ENCODE peak calls at places on chromosome 3, in seven cellular contexts. C is upper lobe of right lung, K is OCI-LY7, O is NT2/D1, N is PC-3, Y is psoas muscle, U is foreskin fibroblast. H is an unnamed sample.

GRCh38 chr3:64023861-64024223 is 548 bp upstream of the PSMD6 start:
- DNase-seq in C (no peak), K (peak; percentile 8), O (no peak), N (no peak), Y (no peak), U (no peak), H (no peak)

GRCh38 chr3:76369170-76369569 is 583.8 kb upstream of the ZNF717 start:
- DNase-seq in C (no peak), K (no peak), O (no peak), N (peak; percentile 46), Y (no peak), U (peak; percentile 43), H (no peak)

GRCh38 chr3:134463676-134464611 is 21.8 kb downstream of the ANAPC13 start:
- DNase-seq in C (no peak), K (no peak), O (peak; percentile 96), N (no peak), Y (peak; percentile 86), U (peak; percentile 90), H (peak; percentile 99)

GRCh38 chr3:143166376-143166775 is 46.8 kb downstream of the CHST2 start:
- DNase-seq in C (no peak), K (no peak), O (no peak), N (peak; percentile 27), Y (no peak), U (no peak), H (no peak)

GRCh38 chr3:138833908-138834358 is 795 bp downstream of the PIK3CB start:
- DNase-seq in C (no peak), K (no peak), O (no peak), N (no peak), Y (peak; percentile 74), U (peak; percentile 57), H (no peak)

GRCh38 chr3:172334743-172335142 is 113.5 kb downstream of the GHSR start:
- DNase-seq in C (no peak), K (no peak), O (no peak), N (no peak), Y (no peak), U (no peak), H (no peak)

GRCh38 chr3:72970942-72971341 is 25.7 kb upstream of the PPP4R2 start:
- DNase-seq in C (no peak), K (no peak), O (no peak), N (no peak), Y (no peak), U (no peak), H (no peak)

GRCh38 chr3:170383567-170383966 is 26.1 kb downstream of the SKIL start:
- DNase-seq in C (no peak), K (no peak), O (no peak), N (no peak), Y (no peak), U (peak; percentile 72), H (no peak)

GRCh38 chr3:106797461-106797860 is 579.8 kb upstream of the CCDC54 start:
- DNase-seq in C (no peak), K (no peak), O (no peak), N (no peak), Y (no peak), U (no peak), H (no peak)

GRCh38 chr3:148631124-148631903 is 66.4 kb upstream of the AGTR1 start:
- DNase-seq in C (no peak), K (no peak), O (peak; percentile 32), N (no peak), Y (no peak), U (no peak), H (no peak)

GRCh38 chr3:44712455-44713075 is at the start of gene ZNF502:
- DNase-seq in C (peak; percentile 91), K (no peak), O (peak; percentile 86), N (no peak), Y (peak; percentile 94), U (peak; percentile 96), H (peak; percentile 74)

GRCh38 chr3:169118666-169119370 is 544.7 kb downstream of the MECOM start:
- DNase-seq in C (no peak), K (no peak), O (no peak), N (no peak), Y (no peak), U (peak; percentile 73), H (peak; percentile 22)

GRCh38 chr3:29919551-29919950 is 638.7 kb downstream of the RBMS3 start:
- DNase-seq in C (no peak), K (no peak), O (no peak), N (no peak), Y (no peak), U (no peak), H (no peak)

GRCh38 chr3:153852355-153852754 is 268.8 kb upstream of the ARHGEF26 start:
- DNase-seq in C (no peak), K (no peak), O (no peak), N (no peak), Y (no peak), U (no peak), H (no peak)

GRCh38 chr3:164673738-164674137 is 404.6 kb downstream of the SI start:
- DNase-seq in C (no peak), K (no peak), O (no peak), N (peak; percentile 16), Y (no peak), U (no peak), H (no peak)

GRCh38 chr3:99859855-99860254 is 42.2 kb downstream of the CMSS1 start:
- DNase-seq in C (no peak), K (no peak), O (no peak), N (peak; percentile 93), Y (no peak), U (peak; percentile 91), H (peak; percentile 56)

GRCh38 chr3:130699765-130700164 is 46.9 kb downstream of the PIK3R4 start:
- DNase-seq in C (no peak), K (peak; percentile 38), O (no peak), N (peak; percentile 58), Y (no peak), U (peak; percentile 57), H (no peak)

GRCh38 chr3:65338571-65338970 is 650.8 kb upstream of the ADAMTS9 start:
- DNase-seq in C (no peak), K (no peak), O (no peak), N (peak; percentile 2), Y (no peak), U (peak; percentile 57), H (no peak)

GRCh38 chr3:42264399-42265058 is 1.5 kb downstream of the CCK start:
- DNase-seq in C (peak; percentile 74), K (no peak), O (no peak), N (no peak), Y (peak; percentile 73), U (peak; percentile 85), H (no peak)

GRCh38 chr3:12308517-12308916 is 19.6 kb downstream of the PPARG start:
- DNase-seq in C (no peak), K (no peak), O (no peak), N (peak; percentile 98), Y (no peak), U (peak; percentile 87), H (peak; percentile 79)

GRCh38 chr3:64048631-64049061 is 25.4 kb upstream of the PSMD6 start:
- DNase-seq in C (no peak), K (no peak), O (no peak), N (peak; percentile 26), Y (no peak), U (peak; percentile 67), H (peak; percentile 47)

GRCh38 chr3:114569186-114569585 is 275.4 kb downstream of the TIGIT start:
- DNase-seq in C (no peak), K (no peak), O (no peak), N (peak; percentile 38), Y (no peak), U (no peak), H (peak; percentile 20)

GRCh38 chr3:150308481-150308918 is 99.6 kb upstream of the TSC22D2 start:
- DNase-seq in C (no peak), K (no peak), O (no peak), N (no peak), Y (no peak), U (no peak), H (no peak)

GRCh38 chr3:1164101-1164500 is 71.3 kb downstream of the CNTN6 start:
- DNase-seq in C (no peak), K (no peak), O (no peak), N (no peak), Y (no peak), U (no peak), H (no peak)

GRCh38 chr3:178480274-178480673 is 56.0 kb upstream of the KCNMB2 start:
- DNase-seq in C (no peak), K (no peak), O (no peak), N (no peak), Y (no peak), U (no peak), H (no peak)

GRCh38 chr3:53109822-53110771 is 20.1 kb downstream of the RFT1 start:
- DNase-seq in C (peak; percentile 84), K (peak; percentile 65), O (peak; percentile 44), N (peak; percentile 65), Y (peak; percentile 75), U (peak; percentile 90), H (no peak)

GRCh38 chr3:31919528-31919927 is 61.5 kb downstream of the OSBPL10 start:
- DNase-seq in C (no peak), K (no peak), O (no peak), N (no peak), Y (no peak), U (no peak), H (no peak)

GRCh38 chr3:31921833-31922232 is 59.2 kb downstream of the OSBPL10 start:
- DNase-seq in C (no peak), K (no peak), O (no peak), N (no peak), Y (no peak), U (no peak), H (no peak)

GRCh38 chr3:31917303-31917903 is 63.7 kb downstream of the OSBPL10 start:
- DNase-seq in C (no peak), K (peak; percentile 91), O (no peak), N (no peak), Y (no peak), U (no peak), H (no peak)

GRCh38 chr3:31920310-31920709 is 60.8 kb downstream of the OSBPL10 start:
- DNase-seq in C (no peak), K (no peak), O (no peak), N (no peak), Y (no peak), U (no peak), H (no peak)

GRCh38 chr3:31918179-31919165 is 62.6 kb downstream of the OSBPL10 start:
- DNase-seq in C (no peak), K (peak; percentile 65), O (no peak), N (no peak), Y (no peak), U (no peak), H (no peak)
- H3K4me3 ChIP-seq in C (peak overlapping the region; percentile 24), K (peak overlapping the region; percentile 64), O (no peak overlapping the region), N (no peak overlapping the region), Y (peak overlapping the region; percentile 30), U (no peak overlapping the region), H (no peak overlapping the region)

GRCh38 chr3:35908366-35909232 is 269.3 kb downstream of the ARPP21 start:
- DNase-seq in C (peak; percentile 61), K (peak; percentile 76), O (peak; percentile 85), N (peak; percentile 86), Y (peak; percentile 65), U (peak; percentile 80), H (peak; percentile 83)
- H3K4me3 ChIP-seq in C (no peak overlapping the region), K (no peak overlapping the region), O (no peak overlapping the region), N (no peak overlapping the region), Y (no peak overlapping the region), U (no peak overlapping the region), H (no peak overlapping the region)

GRCh38 chr3:119035014-119035346 is 334 bp upstream of the IGSF11 start:
- DNase-seq in C (no peak), K (no peak), O (no peak), N (no peak), Y (no peak), U (no peak), H (no peak)
- H3K4me3 ChIP-seq in C (peak overlapping the region; percentile 56), K (peak overlapping the region; percentile 29), O (peak overlapping the region; percentile 73), N (peak overlapping the region; percentile 79), Y (peak overlapping the region; percentile 92), U (peak overlapping the region; percentile 47), H (peak overlapping the region; percentile 48)

GRCh38 chr3:46884929-46885328 is 7.4 kb downstream of the PTH1R start:
- DNase-seq in C (no peak), K (no peak), O (no peak), N (no peak), Y (no peak), U (no peak), H (no peak)
- H3K4me3 ChIP-seq in C (no peak overlapping the region), K (no peak overlapping the region), O (no peak overlapping the region), N (no peak overlapping the region), Y (no peak overlapping the region), U (no peak overlapping the region), H (no peak overlapping the region)

H was measured in astrocyte of the cerebellum.